ENCODE peak calls at places on chromosomes 1 and 21, in nine cellular contexts. U is body of pancreas, B is Panc1, Q is ovary, P is tibial nerve, I is foreskin fibroblast, C is Peyer's patch, J is heart left ventricle, L is left ventricle myocardium inferior. W is an unnamed sample.

GRCh38 chr1:19024532-19024931 is 68.1 kb upstream of the IFFO2 start:
- DNase-seq in U (no peak), P (no peak), I (no peak), L (no peak), C (no peak), Q (no peak), B (no peak), J (no peak), W (no peak)

GRCh38 chr1:155070721-155071556 is 7.4 kb downstream of the EFNA4 start:
- DNase-seq in B (no peak), Q (peak; percentile 81), L (peak; percentile 78), U (peak; percentile 72), J (peak; percentile 89), I (peak; percentile 88), P (no peak), C (peak; percentile 86), W (peak; percentile 74)

GRCh38 chr1:154598871-154599635 is 8.9 kb downstream of the ADAR start:
- DNase-seq in L (no peak), U (no peak), J (no peak), Q (no peak), I (no peak), P (no peak), B (no peak), C (no peak), W (no peak)

GRCh38 chr1:176559474-176560390 is 96.8 kb downstream of the PAPPA2 start:
- DNase-seq in B (peak; percentile 33), P (peak; percentile 17), Q (no peak), J (no peak), C (no peak), U (peak; percentile 56), I (peak; percentile 86), L (no peak), W (no peak)

GRCh38 chr1:91335607-91336006 is 69.0 kb downstream of the HFM1 start:
- DNase-seq in Q (no peak), B (no peak), P (no peak), J (no peak), L (no peak), I (no peak), C (no peak), U (no peak), W (no peak)

GRCh38 chr1:31523769-31524168 is 52.5 kb upstream of the TINAGL1 start:
- DNase-seq in J (no peak), Q (no peak), I (peak; percentile 29), P (no peak), B (no peak), L (peak; percentile 23), U (no peak), C (peak; percentile 17), W (no peak)

GRCh38 chr1:221669441-221669840 is 72.4 kb downstream of the DUSP10 start:
- DNase-seq in P (no peak), I (no peak), L (no peak), C (no peak), J (no peak), B (no peak), Q (no peak), U (no peak), W (no peak)

GRCh38 chr1:243495032-243495431 is 239.2 kb downstream of the SDCCAG8 start:
- DNase-seq in U (no peak), Q (no peak), I (peak; percentile 31), C (no peak), B (no peak), P (no peak), L (no peak), J (no peak), W (no peak)

GRCh38 chr1:70234733-70235132 is 13.6 kb downstream of the SRSF11 start:
- DNase-seq in P (no peak), U (no peak), J (no peak), Q (no peak), L (no peak), C (no peak), B (no peak), I (no peak), W (no peak)

GRCh38 chr1:184051138-184051484 is 419 bp upstream of the TSEN15 start:
- DNase-seq in L (no peak), B (no peak), J (no peak), C (no peak), U (no peak), Q (no peak), P (no peak), I (no peak), W (no peak)
- TF ChIP-seq CTCF in L (no peak), B (no peak), J (no peak), C (no peak), U (no peak), Q (no peak), P (no peak), I (no peak), W (no peak)

DNA sequence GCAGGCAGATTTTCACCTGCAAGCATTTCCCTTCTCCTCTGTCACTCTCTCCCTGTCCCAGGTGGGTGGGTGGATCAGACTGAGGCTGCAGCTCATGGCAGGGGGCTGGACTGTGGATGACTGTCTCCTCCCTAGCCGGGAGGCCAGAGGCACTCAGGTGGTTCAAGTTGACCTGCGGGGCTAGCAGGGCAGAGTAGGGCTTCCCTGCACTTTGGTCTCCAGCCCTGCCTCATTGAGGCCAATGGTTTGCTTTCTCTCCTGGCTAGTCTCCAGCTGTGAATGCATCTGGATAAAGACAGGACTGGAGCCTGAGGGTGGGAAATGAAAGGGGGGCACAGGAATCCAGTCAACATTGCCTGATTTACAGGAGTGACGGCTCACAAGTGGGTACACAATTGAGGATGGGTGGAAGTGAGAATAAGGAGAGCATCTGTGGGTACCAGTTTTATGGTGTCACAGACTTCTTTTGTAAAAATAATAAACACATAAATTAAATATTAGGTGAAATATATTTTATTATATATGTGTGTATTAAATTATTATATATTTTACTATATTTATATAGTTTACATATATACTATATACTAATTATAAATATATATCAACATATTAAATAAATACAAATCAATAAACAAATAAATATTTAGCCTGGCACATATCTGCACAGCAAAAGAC is 25.6 kb downstream of the RUNX1 start:
- DNase-seq in U (no peak), L (no peak), Q (no peak), I (no peak), J (no peak), P (no peak), B (no peak), C (no peak), W (no peak)
- TF ChIP-seq CTCF in U (no peak), L (no peak), Q (no peak), I (no peak), J (no peak), P (no peak), B (no peak), C (no peak), W (no peak)

GRCh38 chr1:156419863-156420208 is 50.8 kb downstream of the RHBG start:
- DNase-seq in U (no peak), J (no peak), C (peak; percentile 47), L (no peak), P (no peak), I (no peak), Q (no peak), B (no peak), W (peak; percentile 40)
- TF ChIP-seq CTCF in U (no peak), J (no peak), C (no peak), L (no peak), P (no peak), I (no peak), Q (no peak), B (no peak), W (peak; percentile 24)

GRCh38 chr21:35198004-35198403 is 148.9 kb upstream of the RUNX1 start:
- DNase-seq in L (no peak), I (peak; percentile 92), Q (no peak), U (no peak), P (no peak), C (no peak), B (peak; percentile 47), J (no peak), W (no peak)
- TF ChIP-seq CTCF in L (no peak), I (no peak), Q (no peak), U (no peak), P (no peak), C (no peak), B (no peak), J (no peak), W (no peak)

DNA sequence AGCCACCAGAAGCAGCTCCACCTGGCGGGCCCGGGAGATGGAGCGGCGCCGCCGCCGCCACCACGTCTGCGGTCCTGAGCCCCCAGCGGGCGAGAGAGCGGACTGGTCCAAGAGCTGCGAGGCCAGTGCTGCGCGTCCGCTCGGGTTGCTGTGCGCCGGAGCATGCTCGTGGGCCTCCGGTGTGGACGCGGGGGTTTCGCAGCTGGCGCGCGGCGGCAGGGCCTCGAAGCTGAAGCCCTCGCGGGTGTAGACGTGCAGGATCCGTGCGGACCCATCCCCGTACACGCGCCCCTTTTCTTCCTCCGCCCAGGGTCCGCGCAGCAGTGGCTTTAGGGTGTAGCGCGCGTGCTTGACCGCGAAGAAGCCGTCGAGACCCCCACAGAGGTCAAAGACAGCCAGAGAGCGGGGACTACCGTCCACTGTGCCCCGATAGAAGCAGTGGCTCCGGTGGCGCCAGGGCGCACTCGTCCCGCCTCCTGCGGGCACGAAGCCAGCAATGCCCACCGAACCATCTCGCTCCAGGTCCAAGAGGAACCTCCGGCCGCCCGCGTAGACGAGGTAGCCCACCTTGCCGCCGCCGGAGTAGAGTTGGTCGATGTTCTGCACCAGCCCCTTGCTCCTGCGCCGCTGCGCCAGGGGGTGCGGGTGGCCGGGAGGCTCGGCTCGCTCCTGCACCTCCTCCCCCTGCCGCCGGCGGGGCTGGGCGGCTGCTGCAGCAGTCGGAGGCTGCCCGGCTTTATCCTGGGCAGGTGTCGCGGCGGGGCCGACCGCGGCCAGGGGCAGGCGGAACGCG is 1.1 kb downstream of the ADAMTS5 start:
- DNase-seq in Q (peak; percentile 83), U (peak; percentile 24), L (peak; percentile 65), P (no peak), B (no peak), C (no peak), J (peak; percentile 77), I (peak; percentile 80), W (no peak)
- TF ChIP-seq CTCF in Q (peak; percentile 63), U (no peak), L (peak; percentile 59), P (peak; percentile 15), B (no peak), C (no peak), J (peak; percentile 12), I (peak; percentile 27), W (no peak)

DNA sequence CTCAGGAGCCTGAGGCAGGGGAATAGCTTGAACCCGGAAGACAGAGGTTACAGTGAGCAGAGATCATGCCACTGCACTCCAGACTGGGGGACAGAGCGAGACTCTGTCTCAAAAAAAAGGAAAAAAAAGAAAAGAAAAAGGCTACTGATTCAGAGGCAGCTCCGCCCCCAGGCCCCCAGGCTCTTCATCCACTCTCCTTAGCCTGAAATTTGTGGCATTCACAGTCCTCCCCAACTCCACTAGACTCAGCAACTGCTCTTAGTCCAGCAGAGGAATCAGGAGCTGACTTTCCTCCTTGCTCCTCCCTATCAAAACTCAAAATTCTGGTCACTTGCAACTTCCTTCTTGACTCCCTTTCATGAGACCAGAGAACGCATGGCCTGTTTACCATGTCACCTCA is 27.0 kb downstream of the PCAT6 start:
- DNase-seq in C (no peak), B (no peak), J (no peak), Q (no peak), P (no peak), I (no peak), U (no peak), L (no peak), W (no peak)
- TF ChIP-seq CTCF in C (no peak), B (no peak), J (no peak), Q (no peak), P (no peak), I (no peak), U (no peak), L (no peak), W (no peak)